ENCODE peak calls at places on chromosomes 6 and 20, in seven cellular contexts. S is AG08395, F is endodermal cell, L is AG04450, N is HFF-Myc, V is endothelial cell of umbilical vein, Q is Kasumi-1. P is an unnamed sample.

GRCh38 chr20:46903256-46903655 is 8.6 kb downstream of the EYA2 start:
- DNase-seq in S (no peak), F (no peak), L (no peak), N (no peak), V (no peak), Q (no peak), P (no peak)

GRCh38 chr6:14035448-14035847 is 82.1 kb upstream of the CD83 start:
- DNase-seq in S (peak), F (peak), L (peak), N (peak), V (no peak), Q (no peak), P (no peak)

GRCh38 chr6:93423542-93423941 is 4.2 kb upstream of the EPHA7 start:
- DNase-seq in S (no peak), F (peak), L (no peak), N (no peak), V (peak), Q (peak), P (peak)

GRCh38 chr6:113082691-113083090 is 735.6 kb downstream of the RFPL4B start:
- DNase-seq in S (peak), F (no peak), L (no peak), N (peak), V (peak), Q (no peak), P (peak)

GRCh38 chr20:50328161-50328979 is 137.7 kb downstream of the CEBPB start:
- DNase-seq in S (no peak), F (no peak), L (no peak), N (no peak), V (no peak), Q (no peak), P (no peak)

GRCh38 chr20:43983359-43983758 is 68.7 kb downstream of the TOX2 start:
- DNase-seq in S (no peak), F (peak), L (no peak), N (no peak), V (no peak), Q (no peak), P (no peak)

GRCh38 chr20:1364106-1364505 is 28.7 kb downstream of the FKBP1A start:
- DNase-seq in S (no peak), F (no peak), L (no peak), N (no peak), V (no peak), Q (no peak), P (no peak)

GRCh38 chr6:34132486-34133185 is 13.3 kb downstream of the GRM4 start:
- DNase-seq in S (peak), F (peak), L (no peak), N (peak), V (peak), Q (peak), P (peak)

GRCh38 chr6:156809446-156810178 is 32.4 kb downstream of the ARID1B start:
- DNase-seq in S (no peak), F (no peak), L (no peak), N (no peak), V (no peak), Q (no peak), P (no peak)

GRCh38 chr6:118800394-118801071 is 93.4 kb upstream of the ASF1A start:
- DNase-seq in S (peak), F (peak), L (peak), N (peak), V (peak), Q (peak), P (peak)

GRCh38 chr6:579339-579738 is 77.6 kb downstream of the HUS1B start:
- DNase-seq in S (peak), F (no peak), L (no peak), N (peak), V (no peak), Q (peak), P (peak)